ENCODE peak calls at places on chromosomes 5 and 9, in nine cellular contexts. G, L, M, N, X, F, R, U and C are unnamed samples.

GRCh38 chr5:145324767-145325479 is 510.2 kb downstream of the PRELID2 start:
- DNase-seq in R (no peak), F (no peak), U (no peak), G (no peak), M (no peak), X (no peak), N (no peak), L (no peak), C (no peak)

GRCh38 chr5:160770718-160771117 is 81.3 kb downstream of the ATP10B start:
- DNase-seq in F (no peak), N (no peak), G (no peak), R (no peak), L (no peak), U (no peak), X (no peak), M (no peak), C (no peak)

GRCh38 chr9:130181645-130182044 is 9.4 kb downstream of the NCS1 start:
- DNase-seq in G (no peak), L (no peak), X (no peak), F (no peak), R (no peak), M (no peak), U (no peak), N (no peak), C (no peak)

GRCh38 chr5:169547508-169547907 is 36.1 kb upstream of the SPDL1 start:
- DNase-seq in F (no peak), N (no peak), G (no peak), L (peak), R (no peak), M (no peak), X (no peak), U (no peak), C (no peak)

GRCh38 chr9:34310205-34310604 is 18.9 kb downstream of the KIF24 start:
- DNase-seq in X (no peak), L (peak), R (peak), F (no peak), M (no peak), G (no peak), U (no peak), N (no peak), C (no peak)

GRCh38 chr5:175836741-175837729 is 34.3 kb upstream of the CPLX2 start:
- DNase-seq in X (no peak), U (no peak), G (no peak), M (no peak), F (no peak), N (no peak), L (no peak), R (no peak), C (no peak)

GRCh38 chr5:69148981-69149675 is 17.8 kb upstream of the CCNB1 start:
- DNase-seq in G (no peak), R (no peak), M (no peak), N (no peak), U (no peak), L (no peak), X (no peak), F (no peak), C (no peak)

GRCh38 chr9:89622933-89623861 is 18.4 kb downstream of the GADD45G start:
- DNase-seq in U (no peak), L (no peak), X (no peak), G (no peak), R (no peak), N (no peak), F (no peak), M (no peak), C (no peak)

GRCh38 chr9:137740311-137740710 is 121.5 kb downstream of the EHMT1 start:
- DNase-seq in R (peak), N (no peak), F (no peak), X (no peak), U (no peak), L (no peak), G (no peak), M (no peak), C (no peak)

GRCh38 chr5:142568271-142568995 is 117.5 kb downstream of the FGF1 start:
- DNase-seq in N (no peak), U (no peak), R (no peak), M (no peak), X (no peak), L (no peak), G (no peak), F (no peak), C (no peak)

GRCh38 chr9:128633601-128634000 is 23.0 kb downstream of the DYNC2I2 start:
- DNase-seq in G (no peak), M (no peak), R (no peak), X (no peak), F (no peak), N (no peak), L (no peak), U (no peak), C (no peak)

GRCh38 chr5:2879701-2880100 is 128.2 kb upstream of the IRX2 start:
- DNase-seq in F (no peak), L (no peak), X (no peak), M (no peak), R (no peak), U (no peak), G (no peak), N (no peak), C (no peak)

GRCh38 chr5:143322931-143323330 is 80.6 kb downstream of the NR3C1 start:
- DNase-seq in R (no peak), X (no peak), N (no peak), F (no peak), U (no peak), M (no peak), L (no peak), G (no peak), C (no peak)

GRCh38 chr5:134122530-134122929 is 8.0 kb downstream of the TCF7 start:
- DNase-seq in M (peak), X (no peak), G (no peak), L (no peak), N (no peak), F (no peak), R (no peak), U (no peak), C (no peak)

GRCh38 chr5:151417712-151418111 is 29.7 kb upstream of the SLC36A1 start:
- DNase-seq in L (no peak), G (no peak), X (no peak), R (no peak), U (no peak), N (no peak), M (no peak), F (no peak), C (no peak)